ENCODE peak calls at places on chromosomes 13 and 19, in eight cellular contexts. One of them, this sample, is unnamed. For H3K9me3, the result is how much of the 10 kb centered on the place peaks cover.

GRCh38 chr19:47447470-47448359 is 24.0 kb downstream of the SLC8A2 start:
- DNase-seq in heart left ventricle: no peak
- DNase-seq in HAP-1: peak
- DNase-seq in tibial nerve: no peak
- DNase-seq in neural progenitor cell: peak
- DNase-seq in AG04450: no peak
- DNase-seq in Panc1: no peak
- DNase-seq in testis: peak
- DNase-seq in this sample: peak

GRCh38 chr19:18785179-18786124 is 5.7 kb downstream of the COMP start:
- DNase-seq in AG04450: no peak
- DNase-seq in tibial nerve: peak
- DNase-seq in HAP-1: peak
- DNase-seq in testis: peak
- DNase-seq in heart left ventricle: peak
- DNase-seq in Panc1: no peak
- DNase-seq in neural progenitor cell: peak
- DNase-seq in this sample: peak

GRCh38 chr19:30428856-30429255 is 56.7 kb downstream of the ZNF536 start:
- DNase-seq in heart left ventricle: no peak
- DNase-seq in testis: no peak
- DNase-seq in neural progenitor cell: no peak
- DNase-seq in HAP-1: no peak
- DNase-seq in tibial nerve: no peak
- DNase-seq in AG04450: no peak
- DNase-seq in Panc1: no peak
- DNase-seq in this sample: no peak

GRCh38 chr13:90746230-90746629 is 601.3 kb upstream of the MIR17HG start:
- DNase-seq in neural progenitor cell: peak
- DNase-seq in tibial nerve: no peak
- DNase-seq in AG04450: no peak
- DNase-seq in testis: no peak
- DNase-seq in Panc1: no peak
- DNase-seq in heart left ventricle: no peak
- DNase-seq in HAP-1: no peak
- DNase-seq in this sample: no peak

GRCh38 chr13:20161951-20162300 is 1.1 kb upstream of the GJA3 start:
- DNase-seq in Panc1: no peak
- DNase-seq in HAP-1: no peak
- DNase-seq in testis: no peak
- DNase-seq in heart left ventricle: no peak
- DNase-seq in AG04450: no peak
- DNase-seq in tibial nerve: no peak
- DNase-seq in neural progenitor cell: peak
- DNase-seq in this sample: no peak

GRCh38 chr13:91119643-91120042 is 227.8 kb upstream of the MIR17HG start:
- DNase-seq in testis: no peak
- DNase-seq in AG04450: no peak
- DNase-seq in tibial nerve: no peak
- DNase-seq in Panc1: no peak
- DNase-seq in neural progenitor cell: no peak
- DNase-seq in heart left ventricle: no peak
- DNase-seq in HAP-1: no peak
- DNase-seq in this sample: no peak

GRCh38 chr19:34145741-34146202 is 26.5 kb upstream of the LSM14A start:
- DNase-seq in tibial nerve: no peak
- DNase-seq in testis: peak
- DNase-seq in HAP-1: peak
- DNase-seq in heart left ventricle: no peak
- DNase-seq in neural progenitor cell: peak
- DNase-seq in AG04450: no peak
- DNase-seq in Panc1: no peak
- DNase-seq in this sample: peak

GRCh38 chr13:66139701-66140100 is 1090.4 kb downstream of the PCDH9 start:
- DNase-seq in tibial nerve: no peak
- DNase-seq in testis: no peak
- DNase-seq in neural progenitor cell: no peak
- DNase-seq in Panc1: no peak
- DNase-seq in AG04450: no peak
- DNase-seq in HAP-1: no peak
- DNase-seq in heart left ventricle: no peak
- DNase-seq in this sample: no peak

GRCh38 chr13:45040626-45041025 is 51.3 kb downstream of the GPALPP1 start:
- DNase-seq in Panc1: no peak
- DNase-seq in testis: no peak
- DNase-seq in neural progenitor cell: no peak
- DNase-seq in HAP-1: no peak
- DNase-seq in AG04450: no peak
- DNase-seq in tibial nerve: no peak
- DNase-seq in heart left ventricle: no peak
- DNase-seq in this sample: no peak

GRCh38 chr13:113820813-113821651 is 42.8 kb downstream of the GAS6 start:
- DNase-seq in neural progenitor cell: no peak
- DNase-seq in tibial nerve: peak
- DNase-seq in HAP-1: no peak
- DNase-seq in AG04450: peak
- DNase-seq in heart left ventricle: peak
- DNase-seq in Panc1: no peak
- DNase-seq in testis: peak
- DNase-seq in this sample: no peak

GRCh38 chr19:54434112-54434861 is 14.7 kb upstream of the LENG8 start:
- DNase-seq in heart left ventricle: no peak
- DNase-seq in HAP-1: peak
- DNase-seq in testis: no peak
- DNase-seq in Panc1: no peak
- DNase-seq in neural progenitor cell: no peak
- DNase-seq in AG04450: no peak
- DNase-seq in tibial nerve: no peak
- DNase-seq in this sample: no peak

GRCh38 chr19:343941-344624 is 513 bp downstream of the MIER2 start:
- DNase-seq in neural progenitor cell: peak
- DNase-seq in HAP-1: peak
- DNase-seq in AG04450: no peak
- DNase-seq in heart left ventricle: no peak
- DNase-seq in Panc1: no peak
- DNase-seq in testis: no peak
- DNase-seq in tibial nerve: no peak
- DNase-seq in this sample: no peak

GRCh38 chr19:51702103-51702753 is 9.1 kb downstream of the SPACA6 start:
- DNase-seq in testis: peak
- DNase-seq in neural progenitor cell: peak
- DNase-seq in AG04450: no peak
- DNase-seq in HAP-1: peak
- DNase-seq in Panc1: no peak
- DNase-seq in heart left ventricle: peak
- DNase-seq in tibial nerve: peak
- DNase-seq in this sample: peak

GRCh38 chr13:95800455-95800854 is 123.5 kb downstream of the DNAJC3 start:
- DNase-seq in heart left ventricle: no peak
- DNase-seq in tibial nerve: no peak
- DNase-seq in neural progenitor cell: no peak
- DNase-seq in Panc1: no peak
- DNase-seq in HAP-1: no peak
- DNase-seq in AG04450: no peak
- DNase-seq in testis: no peak
- DNase-seq in this sample: no peak

GRCh38 chr13:70894258-70894657 is 786.0 kb upstream of the KLHL1 start:
- DNase-seq in tibial nerve: no peak
- DNase-seq in testis: no peak
- DNase-seq in neural progenitor cell: no peak
- DNase-seq in HAP-1: no peak
- DNase-seq in AG04450: no peak
- DNase-seq in Panc1: no peak
- DNase-seq in heart left ventricle: no peak
- DNase-seq in this sample: no peak

DNA sequence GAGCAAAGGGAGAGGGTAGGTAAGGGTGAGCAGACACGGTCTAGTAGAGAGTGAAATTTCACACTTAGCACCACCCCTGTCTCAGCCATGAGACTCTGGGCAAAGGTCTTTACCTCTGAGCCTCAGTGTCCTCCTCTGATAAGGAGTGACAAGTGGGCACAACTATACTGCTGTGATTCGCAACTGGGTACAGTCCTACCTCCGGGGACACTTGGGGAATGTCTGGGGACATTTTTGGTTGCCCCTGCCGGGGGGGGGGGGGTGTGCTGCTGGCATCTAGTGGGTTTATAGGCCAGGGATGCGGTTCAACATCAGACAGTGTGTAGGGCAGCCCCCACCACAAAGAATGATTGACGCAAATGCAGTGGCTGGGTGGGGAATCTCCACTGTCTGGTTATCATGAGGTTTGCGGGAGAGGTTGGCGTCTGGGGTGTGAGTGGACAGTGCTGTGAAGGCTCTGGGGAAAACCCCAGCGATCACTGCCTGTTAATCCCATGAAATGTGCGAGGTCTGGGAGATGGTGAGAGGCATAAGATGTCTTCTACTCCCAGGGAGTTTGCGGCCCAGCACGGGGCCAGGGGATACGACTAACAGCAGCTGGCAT is 4.3 kb downstream of the NACC1 start:
- DNase-seq in Panc1: no peak
- DNase-seq in AG04450: no peak
- DNase-seq in neural progenitor cell: no peak
- DNase-seq in HAP-1: no peak
- DNase-seq in testis: no peak
- DNase-seq in tibial nerve: no peak
- DNase-seq in heart left ventricle: no peak
- DNase-seq in this sample: no peak
- H3K9me3 ChIP-seq in Panc1: under half
- H3K9me3 ChIP-seq in AG04450: under half
- H3K9me3 ChIP-seq in neural progenitor cell: under half
- H3K9me3 ChIP-seq in HAP-1: under half
- H3K9me3 ChIP-seq in testis: under half
- H3K9me3 ChIP-seq in tibial nerve: under half
- H3K9me3 ChIP-seq in heart left ventricle: under half
- H3K9me3 ChIP-seq in this sample: under half

DNA sequence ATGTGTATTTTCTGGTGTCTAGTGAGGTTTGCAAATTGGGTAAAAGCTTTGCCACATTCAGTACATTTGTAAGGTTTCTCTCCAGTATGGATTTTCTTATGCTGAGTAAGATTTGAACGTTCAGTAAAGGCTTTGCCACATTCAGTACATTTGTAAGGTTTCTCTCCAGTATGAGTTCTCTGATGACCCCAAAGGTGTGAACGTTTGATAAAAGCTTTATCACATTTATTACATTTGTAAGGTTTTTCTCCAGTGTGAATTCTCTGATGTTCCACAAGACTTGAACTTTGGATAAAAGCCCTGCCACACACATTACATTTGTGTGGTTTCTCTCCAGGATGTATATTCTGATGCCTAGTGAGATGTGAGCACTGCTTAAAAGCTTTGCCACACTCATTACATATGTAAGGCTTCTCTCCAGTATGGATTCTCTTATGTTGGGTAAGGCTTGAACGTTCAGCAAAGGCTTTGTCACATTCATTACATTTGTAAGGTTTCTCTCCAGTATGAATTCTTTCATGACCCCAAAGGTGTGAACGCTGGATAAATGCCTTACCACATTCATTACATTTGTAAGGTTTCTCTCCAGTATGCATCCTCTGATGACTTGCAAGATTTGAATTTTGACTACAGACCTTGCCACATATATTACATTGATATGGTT is 17.4 kb downstream of the ZNF677 start:
- DNase-seq in AG04450: no peak
- DNase-seq in tibial nerve: no peak
- DNase-seq in Panc1: no peak
- DNase-seq in neural progenitor cell: no peak
- DNase-seq in heart left ventricle: no peak
- DNase-seq in testis: no peak
- DNase-seq in HAP-1: no peak
- DNase-seq in this sample: no peak
- H3K9me3 ChIP-seq in AG04450: under half
- H3K9me3 ChIP-seq in tibial nerve: under half
- H3K9me3 ChIP-seq in Panc1: half or more
- H3K9me3 ChIP-seq in neural progenitor cell: half or more
- H3K9me3 ChIP-seq in heart left ventricle: under half
- H3K9me3 ChIP-seq in testis: under half
- H3K9me3 ChIP-seq in HAP-1: under half
- H3K9me3 ChIP-seq in this sample: under half

GRCh38 chr19:57974434-57974833 is at the start of gene C19orf18:
- DNase-seq in HAP-1: no peak
- DNase-seq in testis: no peak
- DNase-seq in tibial nerve: no peak
- DNase-seq in AG04450: no peak
- DNase-seq in neural progenitor cell: no peak
- DNase-seq in heart left ventricle: no peak
- DNase-seq in Panc1: no peak
- DNase-seq in this sample: no peak

DNA sequence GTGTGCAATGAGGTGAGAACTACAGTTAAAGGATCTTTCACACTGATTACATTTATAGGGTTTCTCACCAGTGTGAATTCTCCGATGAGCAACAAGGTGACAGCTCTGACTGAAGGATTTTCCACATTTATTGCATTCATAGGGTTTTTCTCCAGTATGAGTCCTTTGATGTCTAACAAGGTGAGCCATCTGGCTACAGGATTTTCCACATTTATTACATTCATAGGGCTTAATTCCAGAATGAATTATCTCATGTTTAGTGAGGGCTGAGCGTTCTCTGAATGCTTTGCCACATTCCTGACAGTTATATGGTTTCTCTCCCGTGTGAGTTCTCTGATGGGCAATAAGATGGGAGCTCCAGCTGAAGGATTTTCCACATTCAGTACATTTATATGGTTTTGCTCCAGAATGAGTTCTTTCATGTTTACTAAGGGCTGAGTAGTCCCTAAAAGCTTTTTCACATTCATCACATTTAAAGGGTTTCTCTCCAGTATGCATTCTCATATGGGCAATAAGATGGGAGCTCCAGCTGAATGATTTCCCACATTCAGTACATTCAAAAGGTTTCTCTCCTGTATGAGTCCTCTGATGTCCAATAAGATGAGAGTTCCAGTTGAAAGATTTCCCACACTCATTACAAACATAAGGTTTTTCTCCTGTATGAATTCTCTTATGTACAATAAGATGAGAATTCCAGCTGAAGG is 4.4 kb upstream of the C19orf18 start:
- DNase-seq in testis: no peak
- DNase-seq in Panc1: no peak
- DNase-seq in heart left ventricle: no peak
- DNase-seq in AG04450: no peak
- DNase-seq in HAP-1: no peak
- DNase-seq in tibial nerve: no peak
- DNase-seq in neural progenitor cell: no peak
- DNase-seq in this sample: no peak
- H3K9me3 ChIP-seq in testis: under half
- H3K9me3 ChIP-seq in Panc1: half or more
- H3K9me3 ChIP-seq in heart left ventricle: half or more
- H3K9me3 ChIP-seq in AG04450: half or more
- H3K9me3 ChIP-seq in HAP-1: under half
- H3K9me3 ChIP-seq in tibial nerve: under half
- H3K9me3 ChIP-seq in neural progenitor cell: half or more
- H3K9me3 ChIP-seq in this sample: half or more

DNA sequence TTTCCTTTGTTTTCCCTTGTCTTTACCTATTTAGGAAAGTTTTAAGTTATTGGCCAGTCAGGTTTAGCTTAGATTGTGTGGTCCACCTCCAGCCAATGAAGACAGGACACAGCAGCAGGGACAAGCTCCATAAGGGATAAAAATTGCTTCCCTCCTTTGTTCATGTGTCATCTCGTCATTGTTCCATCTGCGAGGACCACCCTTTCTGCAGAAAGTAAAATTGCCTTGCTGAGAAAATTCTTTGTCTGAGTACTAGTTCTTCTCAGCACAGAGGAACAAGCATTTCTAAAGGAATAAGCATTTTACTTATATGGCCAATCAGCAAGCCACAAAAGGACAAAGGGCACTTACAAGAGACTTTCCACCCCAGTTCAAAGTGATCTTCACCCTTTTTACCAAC is 11.4 kb downstream of the ZNF560 start:
- DNase-seq in Panc1: no peak
- DNase-seq in heart left ventricle: no peak
- DNase-seq in tibial nerve: no peak
- DNase-seq in neural progenitor cell: no peak
- DNase-seq in testis: no peak
- DNase-seq in HAP-1: no peak
- DNase-seq in AG04450: no peak
- DNase-seq in this sample: no peak
- H3K9me3 ChIP-seq in Panc1: under half
- H3K9me3 ChIP-seq in heart left ventricle: under half
- H3K9me3 ChIP-seq in tibial nerve: under half
- H3K9me3 ChIP-seq in neural progenitor cell: under half
- H3K9me3 ChIP-seq in testis: under half
- H3K9me3 ChIP-seq in HAP-1: under half
- H3K9me3 ChIP-seq in AG04450: under half
- H3K9me3 ChIP-seq in this sample: under half

This sample was measured in T-helper 17 cell.